ENCODE peak calls at places on chromosomes 6 and 20, in ten cellular contexts. One of them, this sample, is unnamed.

GRCh38 chr6:1362643-1363042 is 26.7 kb upstream of the FOXF2 start:
- DNase-seq in AG08395: no peak
- DNase-seq in bronchial epithelial cell: no peak
- DNase-seq in CD8-positive, alpha-beta T cell: no peak
- DNase-seq in NCI-H1436: no peak
- DNase-seq in ureter: no peak
- DNase-seq in foreskin fibroblast: no peak
- DNase-seq in aorta: no peak
- DNase-seq in omental fat pad: no peak
- DNase-seq in smooth muscle cell of the brain vasculature: no peak
- DNase-seq in this sample: no peak

GRCh38 chr20:61345656-61346055 is 93.6 kb downstream of the CDH4 start:
- DNase-seq in AG08395: no peak
- DNase-seq in foreskin fibroblast: no peak
- DNase-seq in aorta: no peak
- DNase-seq in smooth muscle cell of the brain vasculature: no peak
- DNase-seq in omental fat pad: no peak
- DNase-seq in NCI-H1436: no peak
- DNase-seq in ureter: no peak
- DNase-seq in CD8-positive, alpha-beta T cell: no peak
- DNase-seq in bronchial epithelial cell: no peak
- DNase-seq in this sample: no peak

GRCh38 chr6:112223070-112223861 is 31.1 kb downstream of the LAMA4 start:
- DNase-seq in ureter: no peak
- DNase-seq in CD8-positive, alpha-beta T cell: no peak
- DNase-seq in bronchial epithelial cell: no peak
- DNase-seq in aorta: no peak
- DNase-seq in omental fat pad: no peak
- DNase-seq in AG08395: peak
- DNase-seq in foreskin fibroblast: peak
- DNase-seq in NCI-H1436: no peak
- DNase-seq in smooth muscle cell of the brain vasculature: no peak
- DNase-seq in this sample: no peak

GRCh38 chr20:63792866-63793265 is 38.2 kb downstream of the ZBTB46 start:
- DNase-seq in omental fat pad: no peak
- DNase-seq in smooth muscle cell of the brain vasculature: no peak
- DNase-seq in NCI-H1436: no peak
- DNase-seq in aorta: no peak
- DNase-seq in AG08395: no peak
- DNase-seq in ureter: no peak
- DNase-seq in foreskin fibroblast: no peak
- DNase-seq in bronchial epithelial cell: no peak
- DNase-seq in CD8-positive, alpha-beta T cell: no peak
- DNase-seq in this sample: no peak

GRCh38 chr20:14384411-14384810 is 47.0 kb upstream of the FLRT3 start:
- DNase-seq in aorta: no peak
- DNase-seq in bronchial epithelial cell: peak
- DNase-seq in NCI-H1436: no peak
- DNase-seq in AG08395: no peak
- DNase-seq in smooth muscle cell of the brain vasculature: no peak
- DNase-seq in omental fat pad: no peak
- DNase-seq in CD8-positive, alpha-beta T cell: no peak
- DNase-seq in ureter: no peak
- DNase-seq in foreskin fibroblast: peak
- DNase-seq in this sample: no peak

GRCh38 chr6:114194362-114195343 is 148.2 kb downstream of the HS3ST5 start:
- DNase-seq in aorta: peak
- DNase-seq in omental fat pad: no peak
- DNase-seq in ureter: no peak
- DNase-seq in AG08395: peak
- DNase-seq in smooth muscle cell of the brain vasculature: no peak
- DNase-seq in bronchial epithelial cell: no peak
- DNase-seq in foreskin fibroblast: no peak
- DNase-seq in CD8-positive, alpha-beta T cell: no peak
- DNase-seq in NCI-H1436: no peak
- DNase-seq in this sample: no peak

GRCh38 chr6:29763491-29764289 is 40.5 kb downstream of the HLA-F start:
- DNase-seq in CD8-positive, alpha-beta T cell: no peak
- DNase-seq in aorta: peak
- DNase-seq in smooth muscle cell of the brain vasculature: no peak
- DNase-seq in ureter: no peak
- DNase-seq in bronchial epithelial cell: peak
- DNase-seq in NCI-H1436: no peak
- DNase-seq in foreskin fibroblast: peak
- DNase-seq in AG08395: peak
- DNase-seq in omental fat pad: no peak
- DNase-seq in this sample: no peak

GRCh38 chr6:157068691-157069228 is 254.6 kb downstream of the TMEM242 start:
- DNase-seq in ureter: no peak
- DNase-seq in bronchial epithelial cell: peak
- DNase-seq in NCI-H1436: no peak
- DNase-seq in AG08395: no peak
- DNase-seq in omental fat pad: no peak
- DNase-seq in CD8-positive, alpha-beta T cell: no peak
- DNase-seq in aorta: no peak
- DNase-seq in smooth muscle cell of the brain vasculature: no peak
- DNase-seq in foreskin fibroblast: no peak
- DNase-seq in this sample: no peak

GRCh38 chr6:140441256-140441655 is 1066.8 kb upstream of the CITED2 start:
- DNase-seq in foreskin fibroblast: peak
- DNase-seq in smooth muscle cell of the brain vasculature: no peak
- DNase-seq in CD8-positive, alpha-beta T cell: no peak
- DNase-seq in bronchial epithelial cell: no peak
- DNase-seq in omental fat pad: peak
- DNase-seq in AG08395: peak
- DNase-seq in ureter: peak
- DNase-seq in aorta: peak
- DNase-seq in NCI-H1436: no peak
- DNase-seq in this sample: no peak

GRCh38 chr6:106981901-106982300 is 7.4 kb upstream of the CD24 start:
- DNase-seq in aorta: no peak
- DNase-seq in bronchial epithelial cell: no peak
- DNase-seq in ureter: no peak
- DNase-seq in foreskin fibroblast: peak
- DNase-seq in AG08395: peak
- DNase-seq in omental fat pad: no peak
- DNase-seq in NCI-H1436: no peak
- DNase-seq in CD8-positive, alpha-beta T cell: no peak
- DNase-seq in smooth muscle cell of the brain vasculature: no peak
- DNase-seq in this sample: no peak

GRCh38 chr6:139313229-139313628 is 21.4 kb upstream of the TXLNB start:
- DNase-seq in AG08395: no peak
- DNase-seq in ureter: no peak
- DNase-seq in aorta: no peak
- DNase-seq in NCI-H1436: no peak
- DNase-seq in bronchial epithelial cell: no peak
- DNase-seq in CD8-positive, alpha-beta T cell: no peak
- DNase-seq in foreskin fibroblast: no peak
- DNase-seq in omental fat pad: no peak
- DNase-seq in smooth muscle cell of the brain vasculature: no peak
- DNase-seq in this sample: no peak

GRCh38 chr6:87151786-87152527 is 3.4 kb upstream of the ZNF292 start:
- DNase-seq in aorta: peak
- DNase-seq in smooth muscle cell of the brain vasculature: no peak
- DNase-seq in AG08395: peak
- DNase-seq in CD8-positive, alpha-beta T cell: peak
- DNase-seq in omental fat pad: peak
- DNase-seq in bronchial epithelial cell: no peak
- DNase-seq in ureter: peak
- DNase-seq in foreskin fibroblast: peak
- DNase-seq in NCI-H1436: peak
- DNase-seq in this sample: peak

GRCh38 chr20:52425253-52425652 is 233.7 kb upstream of the ZFP64 start:
- DNase-seq in foreskin fibroblast: no peak
- DNase-seq in bronchial epithelial cell: peak
- DNase-seq in AG08395: peak
- DNase-seq in CD8-positive, alpha-beta T cell: no peak
- DNase-seq in omental fat pad: no peak
- DNase-seq in NCI-H1436: no peak
- DNase-seq in aorta: no peak
- DNase-seq in ureter: no peak
- DNase-seq in smooth muscle cell of the brain vasculature: no peak
- DNase-seq in this sample: no peak

GRCh38 chr6:105431226-105431625 is 28.3 kb upstream of the PREP start:
- DNase-seq in bronchial epithelial cell: peak
- DNase-seq in NCI-H1436: peak
- DNase-seq in smooth muscle cell of the brain vasculature: no peak
- DNase-seq in AG08395: peak
- DNase-seq in ureter: no peak
- DNase-seq in foreskin fibroblast: peak
- DNase-seq in aorta: no peak
- DNase-seq in CD8-positive, alpha-beta T cell: no peak
- DNase-seq in omental fat pad: no peak
- DNase-seq in this sample: no peak

GRCh38 chr20:56765172-56766073 is 136.3 kb downstream of the TFAP2C start:
- DNase-seq in foreskin fibroblast: no peak
- DNase-seq in ureter: no peak
- DNase-seq in bronchial epithelial cell: peak
- DNase-seq in CD8-positive, alpha-beta T cell: no peak
- DNase-seq in NCI-H1436: no peak
- DNase-seq in omental fat pad: no peak
- DNase-seq in smooth muscle cell of the brain vasculature: no peak
- DNase-seq in AG08395: peak
- DNase-seq in aorta: no peak
- DNase-seq in this sample: no peak

GRCh38 chr6:152634773-152635172 is 2.4 kb downstream of the SYNE1 start:
- DNase-seq in CD8-positive, alpha-beta T cell: peak
- DNase-seq in AG08395: no peak
- DNase-seq in omental fat pad: no peak
- DNase-seq in NCI-H1436: no peak
- DNase-seq in foreskin fibroblast: no peak
- DNase-seq in aorta: no peak
- DNase-seq in ureter: no peak
- DNase-seq in smooth muscle cell of the brain vasculature: no peak
- DNase-seq in bronchial epithelial cell: no peak
- DNase-seq in this sample: no peak

GRCh38 chr6:41767112-41767946 is 12.4 kb downstream of the FRS3 start:
- DNase-seq in CD8-positive, alpha-beta T cell: no peak
- DNase-seq in omental fat pad: no peak
- DNase-seq in foreskin fibroblast: peak
- DNase-seq in NCI-H1436: no peak
- DNase-seq in bronchial epithelial cell: peak
- DNase-seq in aorta: peak
- DNase-seq in ureter: peak
- DNase-seq in AG08395: peak
- DNase-seq in smooth muscle cell of the brain vasculature: no peak
- DNase-seq in this sample: no peak

GRCh38 chr20:47854687-47855212 is 69.5 kb upstream of the SULF2 start:
- DNase-seq in CD8-positive, alpha-beta T cell: no peak
- DNase-seq in omental fat pad: no peak
- DNase-seq in smooth muscle cell of the brain vasculature: no peak
- DNase-seq in foreskin fibroblast: peak
- DNase-seq in bronchial epithelial cell: peak
- DNase-seq in AG08395: peak
- DNase-seq in NCI-H1436: no peak
- DNase-seq in ureter: no peak
- DNase-seq in aorta: no peak
- DNase-seq in this sample: no peak

GRCh38 chr6:129653746-129654145 is 56.2 kb downstream of the ARHGAP18 start:
- DNase-seq in NCI-H1436: no peak
- DNase-seq in foreskin fibroblast: no peak
- DNase-seq in bronchial epithelial cell: no peak
- DNase-seq in AG08395: no peak
- DNase-seq in smooth muscle cell of the brain vasculature: no peak
- DNase-seq in omental fat pad: no peak
- DNase-seq in CD8-positive, alpha-beta T cell: no peak
- DNase-seq in aorta: no peak
- DNase-seq in ureter: no peak
- DNase-seq in this sample: no peak

GRCh38 chr20:23476015-23476754 is 14.7 kb upstream of the CST8 start:
- DNase-seq in aorta: no peak
- DNase-seq in ureter: no peak
- DNase-seq in CD8-positive, alpha-beta T cell: no peak
- DNase-seq in AG08395: no peak
- DNase-seq in NCI-H1436: no peak
- DNase-seq in foreskin fibroblast: no peak
- DNase-seq in omental fat pad: no peak
- DNase-seq in smooth muscle cell of the brain vasculature: no peak
- DNase-seq in bronchial epithelial cell: no peak
- DNase-seq in this sample: no peak

GRCh38 chr6:19009769-19010168 is 622.6 kb downstream of the RNF144B start:
- DNase-seq in NCI-H1436: no peak
- DNase-seq in CD8-positive, alpha-beta T cell: no peak
- DNase-seq in aorta: no peak
- DNase-seq in ureter: no peak
- DNase-seq in omental fat pad: no peak
- DNase-seq in smooth muscle cell of the brain vasculature: no peak
- DNase-seq in AG08395: no peak
- DNase-seq in foreskin fibroblast: no peak
- DNase-seq in bronchial epithelial cell: no peak
- DNase-seq in this sample: no peak

GRCh38 chr6:155188707-155189496 is 74.9 kb upstream of the CLDN20 start:
- DNase-seq in foreskin fibroblast: peak
- DNase-seq in bronchial epithelial cell: peak
- DNase-seq in NCI-H1436: no peak
- DNase-seq in omental fat pad: no peak
- DNase-seq in smooth muscle cell of the brain vasculature: no peak
- DNase-seq in aorta: no peak
- DNase-seq in ureter: no peak
- DNase-seq in AG08395: peak
- DNase-seq in CD8-positive, alpha-beta T cell: no peak
- DNase-seq in this sample: peak

GRCh38 chr20:51487525-51488279 is 54.8 kb downstream of the NFATC2 start:
- DNase-seq in CD8-positive, alpha-beta T cell: no peak
- DNase-seq in NCI-H1436: no peak
- DNase-seq in smooth muscle cell of the brain vasculature: no peak
- DNase-seq in foreskin fibroblast: peak
- DNase-seq in AG08395: peak
- DNase-seq in aorta: no peak
- DNase-seq in bronchial epithelial cell: peak
- DNase-seq in omental fat pad: no peak
- DNase-seq in ureter: no peak
- DNase-seq in this sample: no peak